ENCODE peak calls at places on chromosomes 3 and 15, in five cellular contexts. S, R, P, Y and J are unnamed samples.

GRCh38 chr3:173622156-173622555 is 224.6 kb downstream of the NLGN1 start:
- DNase-seq in S (no peak), R (no peak), P (no peak), Y (no peak), J (no peak)

GRCh38 chr3:46369675-46370132 is 1.0 kb upstream of the CCR5 start:
- DNase-seq in S (no peak), R (no peak), P (no peak), Y (no peak), J (no peak)

GRCh38 chr3:152317956-152318355 is 49.2 kb downstream of the MBNL1 start:
- DNase-seq in S (peak), R (no peak), P (no peak), Y (no peak), J (no peak)

GRCh38 chr3:156448300-156448699 is 106.6 kb downstream of the SSR3 start:
- DNase-seq in S (peak), R (no peak), P (no peak), Y (peak), J (peak)

GRCh38 chr3:142237891-142238290 is 12.5 kb upstream of the GK5 start:
- DNase-seq in S (peak), R (no peak), P (no peak), Y (no peak), J (no peak)

GRCh38 chr3:179613807-179614206 is 9.2 kb downstream of the NDUFB5 start:
- DNase-seq in S (peak), R (no peak), P (no peak), Y (peak), J (no peak)

GRCh38 chr3:196639517-196640500 is at the start of gene NRROS:
- DNase-seq in S (peak), R (peak), P (peak), Y (peak), J (peak)

GRCh38 chr3:27939940-27940339 is 217.8 kb upstream of the EOMES start:
- DNase-seq in S (peak), R (peak), P (peak), Y (peak), J (peak)

GRCh38 chr3:155323063-155323666 is 29.7 kb upstream of the STRIT1 start:
- DNase-seq in S (peak), R (peak), P (peak), Y (peak), J (peak)

GRCh38 chr3:39180546-39181346 is 11.6 kb downstream of the XIRP1 start:
- DNase-seq in S (peak), R (peak), P (peak), Y (peak), J (peak)

GRCh38 chr3:129112308-129113052 is 9.1 kb downstream of the RAB43 start:
- DNase-seq in S (peak), R (no peak), P (no peak), Y (no peak), J (no peak)

GRCh38 chr15:66228807-66229557 is 24.6 kb downstream of the MEGF11 start:
- DNase-seq in S (no peak), R (no peak), P (no peak), Y (no peak), J (no peak)

GRCh38 chr3:14839236-14839635 is 20.5 kb downstream of the FGD5 start:
- DNase-seq in S (no peak), R (no peak), P (peak), Y (no peak), J (peak)

GRCh38 chr3:41362638-41363559 is 163.6 kb downstream of the CTNNB1 start:
- DNase-seq in S (peak), R (peak), P (peak), Y (no peak), J (peak)

GRCh38 chr3:128787256-128788253 is 61.6 kb downstream of the RAB7A start:
- DNase-seq in S (peak), R (no peak), P (no peak), Y (peak), J (peak)

GRCh38 chr3:138797508-138798038 is 37.2 kb downstream of the PIK3CB start:
- DNase-seq in S (no peak), R (no peak), P (no peak), Y (no peak), J (no peak)

GRCh38 chr3:129500334-129500658 is 28.1 kb upstream of the RHO start:
- DNase-seq in S (no peak), R (no peak), P (no peak), Y (no peak), J (no peak)

GRCh38 chr3:140242818-140243276 is 307.9 kb downstream of the CLSTN2 start:
- DNase-seq in S (no peak), R (no peak), P (no peak), Y (no peak), J (no peak)

GRCh38 chr3:125322166-125322565 is 53.0 kb downstream of the ZNF148 start:
- DNase-seq in S (no peak), R (no peak), P (no peak), Y (no peak), J (no peak)

GRCh38 chr3:31571325-31571724 is 38.6 kb downstream of the STT3B start:
- DNase-seq in S (no peak), R (no peak), P (no peak), Y (no peak), J (no peak)

GRCh38 chr3:169022457-169022856 is 641.1 kb downstream of the MECOM start:
- DNase-seq in S (no peak), R (no peak), P (no peak), Y (peak), J (no peak)

GRCh38 chr3:42703695-42704025 is 1.1 kb upstream of the HHATL start:
- DNase-seq in S (no peak), R (no peak), P (no peak), Y (no peak), J (peak)

GRCh38 chr15:99055555-99056134 is 48.1 kb upstream of the PGPEP1L start:
- DNase-seq in S (no peak), R (no peak), P (no peak), Y (no peak), J (no peak)

GRCh38 chr15:31409196-31409595 is 82.6 kb downstream of the KLF13 start:
- DNase-seq in S (no peak), R (no peak), P (no peak), Y (no peak), J (no peak)

GRCh38 chr3:140376136-140376889 is 301.6 kb upstream of the TRIM42 start:
- DNase-seq in S (no peak), R (no peak), P (no peak), Y (no peak), J (no peak)

GRCh38 chr3:19652336-19652735 is 281.7 kb downstream of the EFHB start:
- DNase-seq in S (no peak), R (no peak), P (no peak), Y (no peak), J (no peak)

GRCh38 chr3:126983276-126983652 is 349 bp downstream of the PLXNA1 start:
- DNase-seq in S (no peak), R (no peak), P (no peak), Y (no peak), J (no peak)

GRCh38 chr3:189602471-189602870 is 28.7 kb upstream of the TP63 start:
- DNase-seq in S (no peak), R (no peak), P (no peak), Y (no peak), J (no peak)

GRCh38 chr3:112484352-112484751 is 14.9 kb downstream of the BTLA start:
- DNase-seq in S (no peak), R (no peak), P (no peak), Y (no peak), J (no peak)

DNA sequence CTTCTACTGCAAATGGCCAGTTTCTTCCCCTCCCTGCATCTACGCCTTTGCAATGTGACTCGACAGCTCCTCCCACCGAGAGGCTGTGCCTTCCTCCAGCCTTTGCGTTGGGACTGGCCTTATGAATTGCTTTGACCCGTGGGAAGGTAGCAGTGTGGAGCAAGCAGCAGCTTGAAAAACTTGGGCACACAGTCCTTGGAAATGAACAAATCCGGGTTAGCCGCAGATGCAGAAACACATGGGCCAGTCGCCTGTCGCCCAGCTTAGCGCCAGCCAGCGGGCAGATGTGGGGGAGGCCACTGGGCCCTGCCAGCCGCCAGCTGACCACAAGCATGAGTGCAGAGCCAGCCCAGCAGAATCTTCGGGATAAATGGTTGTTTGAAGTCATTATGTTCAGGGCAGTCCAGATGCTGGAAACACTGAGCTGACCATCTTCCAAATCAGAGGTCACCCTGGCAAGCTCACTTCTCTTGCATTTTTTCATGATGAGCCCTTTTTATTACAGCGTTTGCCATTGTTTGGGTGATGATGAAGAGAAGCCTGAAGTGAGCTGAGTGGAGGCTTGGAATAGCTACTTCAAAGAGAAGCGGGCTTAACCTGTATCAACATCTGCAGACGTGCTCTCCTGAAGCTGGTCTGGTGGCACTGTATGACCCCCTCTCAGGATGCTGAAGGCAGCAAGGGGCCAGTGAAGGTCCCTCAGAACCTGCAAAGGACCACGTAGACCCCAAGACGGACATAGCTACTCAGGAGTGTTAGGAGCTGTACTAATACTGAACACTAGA is 9.8 kb downstream of the SELENOS start:
- DNase-seq in S (peak), R (no peak), P (no peak), Y (peak), J (peak)
- H2AFZ ChIP-seq in S (no peak), R (no peak), P (no peak), Y (no peak), J (no peak)

DNA sequence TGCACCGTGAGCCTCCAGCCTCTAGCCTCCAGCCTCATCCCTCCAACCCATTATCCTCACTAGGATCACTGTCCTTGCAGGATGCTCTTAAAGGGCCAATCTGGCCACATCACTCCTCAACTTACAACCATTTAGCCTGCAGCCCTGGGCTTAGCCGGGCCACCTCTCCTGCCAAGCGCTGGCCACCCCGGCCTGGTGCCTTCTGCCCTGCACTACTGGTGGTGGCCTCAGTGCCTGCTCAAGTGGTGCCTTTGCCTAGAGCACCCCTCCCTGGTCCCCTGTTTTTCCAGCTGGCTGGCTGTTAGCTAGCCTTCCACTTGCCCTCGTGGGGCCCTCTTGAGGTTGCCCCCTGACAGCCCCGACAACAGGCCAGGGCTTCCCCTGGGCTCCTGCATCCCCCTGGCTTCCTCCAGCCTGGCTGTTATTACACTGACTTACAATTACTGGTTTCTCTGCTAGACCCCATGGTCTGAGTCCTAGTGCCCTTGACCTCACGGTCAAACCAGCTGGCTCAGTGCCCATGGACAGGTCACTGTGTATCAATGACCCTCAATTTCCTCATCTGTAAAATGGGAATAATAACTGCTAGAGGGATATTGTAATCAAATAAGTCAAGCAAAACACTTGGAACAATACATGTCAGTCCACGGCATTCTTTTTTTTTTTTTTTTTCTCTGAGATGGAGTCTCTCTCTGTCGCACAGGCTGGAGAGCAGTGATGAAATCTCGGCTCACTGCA is 15.5 kb downstream of the ATP2B2 start:
- DNase-seq in S (no peak), R (no peak), P (no peak), Y (no peak), J (no peak)
- H2BK12ac ChIP-seq in S (no peak), R (no peak), P (peak), Y (no peak), J (no peak)

DNA sequence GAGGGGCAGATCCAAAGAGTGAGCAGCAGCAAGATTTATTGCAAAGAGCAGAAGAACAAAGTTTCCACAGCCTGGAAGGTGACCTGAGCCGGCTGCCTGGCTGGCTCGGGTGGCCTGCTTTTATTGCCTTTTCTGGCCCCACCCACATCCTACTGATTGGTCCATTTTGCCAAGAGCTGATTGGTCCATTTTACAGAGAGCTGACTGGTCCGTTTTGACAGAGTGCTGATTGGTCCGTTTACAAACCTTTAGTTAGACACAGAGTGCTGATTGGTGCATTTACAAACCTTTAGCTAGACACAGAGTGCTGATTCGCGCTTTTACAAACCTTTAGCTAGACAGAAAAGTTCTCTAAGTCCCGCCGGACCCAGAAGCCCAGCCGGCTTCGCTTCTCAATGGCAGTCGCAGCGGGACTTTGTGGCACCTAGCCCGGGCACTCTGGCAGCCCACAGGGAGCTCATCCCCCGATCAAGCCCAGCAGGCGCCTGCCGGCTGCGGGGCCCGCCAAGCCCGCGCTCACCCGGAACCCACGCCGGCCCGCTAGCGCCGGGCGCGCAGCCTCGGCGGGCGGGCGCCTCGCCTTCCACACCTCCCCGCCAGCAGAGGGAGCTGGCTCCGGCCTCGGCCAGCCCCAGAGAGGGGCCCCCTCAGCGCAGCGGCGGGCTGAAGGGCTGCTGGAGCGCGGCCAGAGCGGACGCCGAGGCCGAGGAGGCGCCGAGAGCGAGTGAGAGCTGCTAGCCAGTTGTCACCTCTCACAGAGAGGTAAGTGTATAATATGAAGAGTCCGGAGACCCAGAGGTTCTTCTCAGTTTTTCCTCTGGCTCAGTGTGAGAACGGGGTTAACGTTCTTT is 339.2 kb downstream of the CHL1 start:
- DNase-seq in S (no peak), R (peak), P (no peak), Y (no peak), J (peak)
- H2AFZ ChIP-seq in S (no peak), R (peak), P (no peak), Y (no peak), J (peak)

GRCh38 chr15:88835119-88835518 is 31.9 kb downstream of the ACAN start:
- DNase-seq in S (no peak), R (no peak), P (no peak), Y (no peak), J (no peak)
- H2BK12ac ChIP-seq in S (no peak), R (no peak), P (no peak), Y (peak), J (no peak)